ENCODE peak calls at places on chromosomes 7 and 10, in nine cellular contexts. H is SK-N-SH, C is left ventricle myocardium inferior, Q is uterus, Z is tibial nerve, N is kidney epithelial cell, E is breast epithelium, M is MM.1S, X is esophagus squamous epithelium. P is an unnamed sample.
A peak's percentile ranks its signal among the peaks of the same experiment; 100 is the strongest.

GRCh38 chr7:24227068-24227467 is 56.9 kb upstream of the NPY start:
- DNase-seq in Q (no peak), M (no peak), C (no peak), Z (no peak), N (no peak), E (no peak), X (no peak), H (peak; percentile 38), P (no peak)

GRCh38 chr10:99630439-99630838 is 10.2 kb upstream of the SLC25A28 start:
- DNase-seq in C (no peak), H (peak; percentile 39), X (no peak), E (no peak), Z (no peak), N (no peak), M (peak; percentile 39), Q (no peak), P (no peak)

GRCh38 chr10:30374353-30374752 is 25.3 kb upstream of the MTPAP start:
- DNase-seq in C (no peak), Q (no peak), H (no peak), E (no peak), M (no peak), X (no peak), N (no peak), Z (no peak), P (no peak)

GRCh38 chr10:48931188-48931587 is 8.5 kb downstream of the LRRC18 start:
- DNase-seq in Q (no peak), E (no peak), H (no peak), X (no peak), C (no peak), M (no peak), Z (no peak), N (no peak), P (no peak)

GRCh38 chr7:106054133-106054532 is 58.0 kb downstream of the SYPL1 start:
- DNase-seq in Z (no peak), Q (no peak), M (no peak), X (no peak), E (no peak), C (no peak), H (no peak), N (no peak), P (no peak)

GRCh38 chr7:78326189-78326588 is 527.6 kb downstream of the PHTF2 start:
- DNase-seq in X (no peak), N (peak; percentile 49), Z (no peak), M (no peak), Q (no peak), C (no peak), H (no peak), E (no peak), P (no peak)

GRCh38 chr10:50409965-50410811 is 158.9 kb upstream of the ASAH2 start:
- DNase-seq in X (no peak), E (no peak), Q (no peak), H (no peak), N (no peak), M (no peak), C (no peak), Z (no peak), P (no peak)

GRCh38 chr7:139588632-139589031 is 65.1 kb downstream of the CLEC2L start:
- DNase-seq in X (no peak), E (no peak), C (no peak), H (no peak), M (no peak), Z (no peak), N (peak; percentile 53), Q (peak; percentile 68), P (no peak)

GRCh38 chr7:129643545-129644170 is 32.1 kb downstream of the NRF1 start:
- DNase-seq in Z (no peak), X (no peak), M (no peak), Q (no peak), C (no peak), N (no peak), E (no peak), H (no peak), P (no peak)

GRCh38 chr10:3043512-3044368 is 23.6 kb upstream of the PFKP start:
- DNase-seq in C (peak; percentile 52), H (peak; percentile 83), Z (no peak), Q (peak; percentile 62), M (peak; percentile 22), E (no peak), N (no peak), X (no peak), P (no peak)
- TF ChIP-seq CTCF in C (peak; percentile 75), H (peak; percentile 97), Z (peak; percentile 56), Q (peak; percentile 72), M (peak; percentile 41), E (no peak), N (peak; percentile 91), X (peak; percentile 37), P (peak; percentile 84)

DNA sequence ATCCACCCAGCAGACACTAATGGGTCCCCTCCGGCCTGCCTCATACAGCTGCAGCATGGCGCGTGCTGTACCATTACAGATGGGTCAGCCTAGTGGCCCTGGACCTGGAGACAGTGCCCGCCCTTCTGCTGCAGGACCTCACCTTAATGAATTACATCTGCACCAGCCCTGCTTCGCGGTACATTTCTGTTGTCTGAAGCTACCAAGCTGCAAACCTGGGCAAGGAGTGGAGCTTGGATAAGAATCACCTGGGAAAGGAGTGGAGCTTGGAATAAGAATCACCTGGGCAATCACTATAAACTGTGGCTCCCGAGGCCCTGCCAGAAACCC is 33.0 kb upstream of the EN2 start:
- DNase-seq in E (no peak), N (no peak), X (no peak), M (no peak), Z (no peak), C (no peak), Q (no peak), H (no peak), P (no peak)
- H3K27me3 ChIP-seq in E (peaks cover 60% of the 10 kb centered on the region), N (peaks cover 4% of the 10 kb centered on the region), X (no peaks in the 10 kb centered on the region), M (peaks cover 93% of the 10 kb centered on the region), Z (peaks cover 12% of the 10 kb centered on the region), C (peaks cover 98% of the 10 kb centered on the region), Q (no peaks in the 10 kb centered on the region), H (peaks cover 100% of the 10 kb centered on the region), P (peaks cover 2% of the 10 kb centered on the region)

GRCh38 chr7:86932038-86932512 is 127.4 kb downstream of the ELAPOR2 start:
- DNase-seq in M (no peak), N (no peak), Q (no peak), Z (no peak), X (no peak), E (no peak), C (no peak), H (no peak), P (no peak)

GRCh38 chr7:86929293-86930109 is 130.0 kb downstream of the ELAPOR2 start:
- DNase-seq in C (no peak), Q (no peak), E (no peak), M (no peak), N (no peak), X (no peak), Z (no peak), H (no peak), P (no peak)

GRCh38 chr7:86930554-86931307 is 128.7 kb downstream of the ELAPOR2 start:
- DNase-seq in Q (no peak), X (no peak), Z (no peak), N (no peak), H (no peak), E (no peak), M (no peak), C (no peak), P (no peak)

GRCh38 chr7:86933295-86933845 is 126.1 kb downstream of the ELAPOR2 start:
- DNase-seq in C (no peak), M (no peak), Q (no peak), N (no peak), X (no peak), Z (no peak), E (no peak), H (no peak), P (no peak)

GRCh38 chr7:86931439-86931838 is 128.0 kb downstream of the ELAPOR2 start:
- DNase-seq in C (no peak), Z (no peak), E (no peak), X (no peak), H (no peak), N (no peak), M (no peak), Q (no peak), P (no peak)
- H3K4me3 ChIP-seq in C (no peak overlapping the region), Z (no peak overlapping the region), E (no peak overlapping the region), X (no peak overlapping the region), H (no peak overlapping the region), N (no peak overlapping the region), M (no peak overlapping the region), Q (no peak overlapping the region), P (no peak overlapping the region)

DNA sequence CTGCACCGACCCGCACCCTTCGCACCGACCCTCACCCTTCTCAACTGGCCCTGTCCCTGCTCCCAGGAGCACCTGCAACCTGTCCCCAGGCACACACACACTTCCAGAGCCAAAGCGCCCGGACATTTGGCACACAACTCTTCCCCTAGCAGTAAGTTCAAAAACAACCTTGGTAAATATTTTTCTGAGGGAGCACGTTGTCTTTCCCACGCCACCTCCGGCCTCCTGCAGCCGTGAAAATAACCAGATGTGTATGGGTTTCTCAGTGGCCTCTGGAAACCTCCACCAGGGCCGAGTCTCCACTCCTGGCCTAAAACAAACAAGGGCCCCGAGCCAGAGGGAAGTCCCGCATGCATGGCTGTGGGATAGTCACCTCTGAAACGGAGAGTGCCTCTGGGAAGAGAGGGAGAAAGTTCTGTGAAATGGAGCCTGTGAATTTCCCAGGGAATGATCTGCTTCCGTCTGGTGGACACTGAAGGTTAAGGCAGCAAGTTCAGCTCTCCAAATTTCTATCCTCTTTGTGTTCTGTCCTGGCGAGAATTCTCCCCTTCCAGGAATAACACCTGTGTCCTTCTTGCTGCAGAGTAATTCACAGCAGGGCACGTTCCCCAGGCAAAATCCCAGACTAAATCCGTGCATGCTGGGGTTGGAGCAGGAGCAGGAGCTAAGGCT is 15.8 kb downstream of the PODXL start:
- DNase-seq in X (no peak), E (no peak), C (no peak), Z (no peak), M (no peak), Q (no peak), N (no peak), H (no peak), P (no peak)
- TF ChIP-seq CTCF in X (peak; percentile 3), E (no peak), C (peak; percentile 53), Z (no peak), M (no peak), Q (peak; percentile 52), N (no peak), H (peak; percentile 19), P (no peak)

DNA sequence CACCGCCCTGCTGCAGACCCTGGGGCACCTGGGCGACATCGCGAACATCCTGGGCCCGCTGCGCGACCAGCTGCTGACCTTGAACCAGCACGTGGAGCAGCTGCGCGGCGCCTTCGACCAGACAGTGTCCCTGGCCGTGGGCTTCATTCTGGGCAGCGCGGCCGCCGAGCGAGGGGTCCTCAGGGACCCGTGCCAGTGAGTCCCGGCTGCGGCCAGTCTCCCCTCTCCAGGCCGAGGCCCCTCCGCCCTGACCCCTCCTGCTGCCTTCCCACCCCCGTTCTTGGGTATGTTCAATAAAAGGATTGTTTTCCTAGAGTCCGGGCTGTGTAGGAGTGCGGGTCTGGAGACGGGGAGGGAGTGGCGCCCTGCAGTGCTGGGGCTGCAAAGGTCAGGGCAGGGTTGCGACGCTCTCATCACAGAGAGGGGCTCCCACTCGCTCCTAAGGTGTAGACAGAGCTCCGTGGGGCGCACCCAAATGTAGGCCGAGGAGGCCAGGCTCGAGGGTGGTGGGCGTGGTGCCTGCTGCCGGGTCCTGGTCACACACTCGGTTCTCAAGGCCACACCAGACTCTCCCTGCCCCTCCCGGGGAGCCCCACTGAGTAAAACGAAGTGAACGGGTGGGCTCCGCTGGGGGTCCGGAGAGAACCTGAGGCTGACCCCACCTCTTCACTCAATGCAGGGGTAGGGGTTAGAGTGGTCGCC is 1.4 kb downstream of the UTF1 start:
- DNase-seq in X (no peak), Z (no peak), Q (no peak), C (no peak), N (no peak), M (no peak), E (no peak), H (no peak), P (no peak)
- H3K27me3 ChIP-seq in X (peaks cover 26% of the 10 kb centered on the region), Z (peaks cover 89% of the 10 kb centered on the region), Q (peaks cover 27% of the 10 kb centered on the region), C (peaks cover 99% of the 10 kb centered on the region), N (peaks cover 78% of the 10 kb centered on the region), M (peaks cover 68% of the 10 kb centered on the region), E (peaks cover 92% of the 10 kb centered on the region), H (peaks cover 65% of the 10 kb centered on the region), P (peaks cover 3% of the 10 kb centered on the region)

P was measured in GM06990.